ENCODE peak calls at places on chromosomes 4 and X, in six cellular contexts. W is bronchial epithelial cell, G is uterus, N is IMR-90, S is cardiac fibroblast, M is AG09309. X is an unnamed sample.

GRCh38 chr4:17027495-17027894 is 129.1 kb upstream of the LDB2 start:
- DNase-seq in W (peak; percentile 97), G (no peak), N (peak; percentile 99), S (peak; percentile 96), M (peak; percentile 92), X (peak; percentile 58)

GRCh38 chr4:137861682-137862081 is 329.4 kb upstream of the PCDH18 start:
- DNase-seq in W (peak; percentile 20), G (no peak), N (peak; percentile 29), S (peak; percentile 57), M (peak; percentile 2), X (no peak)

GRCh38 chr4:101792056-101792575 is 1.6 kb downstream of the BANK1 start:
- DNase-seq in W (no peak), G (no peak), N (no peak), S (no peak), M (no peak), X (no peak)

GRCh38 chr4:161653697-161654096 is 510.1 kb downstream of the FSTL5 start:
- DNase-seq in W (no peak), G (no peak), N (no peak), S (no peak), M (no peak), X (no peak)

GRCh38 chr4:17613761-17614415 is 553 bp upstream of the MED28 start:
- DNase-seq in W (peak; percentile 86), G (no peak), N (peak; percentile 87), S (peak; percentile 73), M (peak; percentile 38), X (peak; percentile 2)

GRCh38 chr4:6781113-6781512 is 1.4 kb upstream of the KIAA0232 start:
- DNase-seq in W (no peak), G (peak; percentile 16), N (no peak), S (no peak), M (no peak), X (no peak)

GRCh38 chr4:107348188-107348872 is 312.2 kb upstream of the DKK2 start:
- DNase-seq in W (no peak), G (no peak), N (no peak), S (no peak), M (no peak), X (no peak)

GRCh38 chrX:97556359-97556758 is 672.7 kb downstream of the RPA4 start:
- DNase-seq in W (no peak), G (no peak), N (no peak), S (no peak), M (no peak), X (no peak)

GRCh38 chr4:80266267-80266901 is at the start of gene FGF5:
- DNase-seq in W (peak; percentile 73), G (peak; percentile 29), N (peak; percentile 94), S (peak; percentile 85), M (peak; percentile 80), X (peak; percentile 80)

GRCh38 chrX:72254835-72255234 is 16.0 kb upstream of the ERCC6L start:
- DNase-seq in W (no peak), G (no peak), N (no peak), S (no peak), M (no peak), X (no peak)

GRCh38 chr4:101793397-101793796 is 2.9 kb downstream of the BANK1 start:
- DNase-seq in W (no peak), G (no peak), N (no peak), S (no peak), M (no peak), X (no peak)

GRCh38 chrX:130097507-130098201 is 12.6 kb downstream of the ELF4 start:
- DNase-seq in W (no peak), G (no peak), N (no peak), S (no peak), M (no peak), X (no peak)

GRCh38 chrX:113269203-113269602 is 428.6 kb upstream of the AMOT start:
- DNase-seq in W (no peak), G (no peak), N (no peak), S (no peak), M (no peak), X (no peak)

GRCh38 chr4:88320780-88321373 is 36.5 kb upstream of the PPM1K start:
- DNase-seq in W (no peak), G (no peak), N (no peak), S (peak; percentile 24), M (no peak), X (no peak)

GRCh38 chr4:71377561-71377960 is 38.7 kb downstream of the SLC4A4 start:
- DNase-seq in W (peak; percentile 81), G (no peak), N (peak; percentile 95), S (peak; percentile 34), M (peak; percentile 83), X (no peak)

GRCh38 chrX:22135994-22136684 is 104.0 kb downstream of the PHEX start:
- DNase-seq in W (peak; percentile 88), G (no peak), N (peak; percentile 60), S (peak; percentile 68), M (peak; percentile 17), X (no peak)

GRCh38 chrX:48632207-48632606 is 34.9 kb downstream of the WDR13 start:
- DNase-seq in W (no peak), G (no peak), N (no peak), S (no peak), M (no peak), X (no peak)

GRCh38 chrX:48626401-48627298 is 29.4 kb downstream of the WDR13 start:
- DNase-seq in W (peak; percentile 17), G (no peak), N (peak; percentile 7), S (no peak), M (no peak), X (no peak)

GRCh38 chrX:48636776-48637175 is 39.5 kb downstream of the WDR13 start:
- DNase-seq in W (no peak), G (no peak), N (no peak), S (no peak), M (no peak), X (no peak)

GRCh38 chrX:48636286-48636685 is 39.0 kb downstream of the WDR13 start:
- DNase-seq in W (no peak), G (no peak), N (no peak), S (no peak), M (no peak), X (no peak)

DNA sequence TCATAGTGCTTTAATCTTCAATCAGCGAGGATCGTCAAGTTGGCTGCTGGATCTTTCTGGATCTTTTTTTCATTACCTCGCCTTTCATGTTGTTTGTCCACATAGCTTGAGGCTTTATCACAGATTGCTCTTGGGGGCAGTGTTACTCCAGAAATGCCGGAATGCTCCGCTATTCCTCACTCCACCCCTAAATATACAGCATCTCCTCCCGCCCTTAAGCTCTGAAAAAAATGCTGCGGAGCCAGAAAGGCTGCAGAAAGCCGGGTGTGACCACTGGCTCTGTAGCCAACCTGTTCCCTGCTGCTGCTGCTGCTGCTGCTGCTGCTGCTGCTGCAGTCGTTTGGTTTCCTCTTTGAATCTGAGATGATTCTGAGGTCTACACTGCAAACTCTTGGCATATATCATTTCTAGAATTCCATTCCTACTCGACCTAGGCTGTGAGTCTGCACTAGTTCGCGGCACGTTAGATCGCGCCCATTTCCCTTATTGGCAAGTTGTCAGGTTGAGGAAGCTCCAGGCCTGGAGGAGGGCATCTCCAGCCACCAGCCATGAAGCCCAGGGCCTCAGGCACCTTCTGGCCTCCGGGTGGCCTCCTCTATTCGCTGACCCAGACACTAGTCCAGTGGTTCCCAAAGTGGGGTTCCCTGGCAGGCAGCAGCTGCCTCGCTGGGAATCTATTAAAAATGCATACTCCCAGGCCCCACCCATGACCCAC is 34.2 kb downstream of the WDR13 start:
- DNase-seq in W (peak; percentile 80), G (peak; percentile 83), N (peak; percentile 87), S (peak; percentile 94), M (peak; percentile 60), X (peak; percentile 63)
- TF ChIP-seq CTCF in W (peak; percentile 48), G (peak; percentile 52), N (peak; percentile 78), S (peak; percentile 49), M (peak; percentile 54), X (peak; percentile 59)

GRCh38 chr4:123352966-123353365 is 43.6 kb upstream of the SPRY1 start:
- DNase-seq in W (no peak), G (no peak), N (no peak), S (no peak), M (no peak), X (no peak)

GRCh38 chr4:123354701-123355100 is 41.9 kb upstream of the SPRY1 start:
- DNase-seq in W (no peak), G (no peak), N (no peak), S (no peak), M (no peak), X (no peak)

GRCh38 chr4:123359449-123360306 is 36.9 kb upstream of the SPRY1 start:
- DNase-seq in W (no peak), G (no peak), N (no peak), S (no peak), M (no peak), X (no peak)

GRCh38 chr4:123353656-123354055 is 42.9 kb upstream of the SPRY1 start:
- DNase-seq in W (no peak), G (no peak), N (peak; percentile 17), S (no peak), M (no peak), X (no peak)

DNA sequence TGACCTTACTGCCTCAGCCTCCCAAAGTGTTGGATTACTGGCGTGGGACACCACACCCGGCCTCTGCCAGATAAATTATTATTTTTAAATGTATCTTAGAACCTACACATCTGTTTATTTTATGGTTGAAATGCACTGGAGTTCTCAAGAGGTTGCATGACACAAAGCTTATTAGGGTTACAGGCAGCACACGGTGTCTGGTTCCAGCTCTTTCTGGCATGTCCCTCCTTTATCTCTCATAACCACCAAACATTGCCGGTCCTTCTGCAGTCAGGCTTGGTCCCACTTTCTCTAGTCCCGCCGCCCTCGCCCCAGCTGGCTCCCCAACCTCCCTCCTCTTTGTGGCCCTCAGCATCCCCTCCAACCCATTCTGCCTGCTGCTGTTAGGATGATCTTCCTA is 39.7 kb upstream of the SPRY1 start:
- DNase-seq in W (no peak), G (no peak), N (no peak), S (no peak), M (no peak), X (no peak)
- H3K4me3 ChIP-seq in W (no peak overlapping the region), G (no peak overlapping the region), N (no peak overlapping the region), S (no peak overlapping the region), M (no peak overlapping the region), X (no peak overlapping the region)

GRCh38 chr4:4726051-4726450 is 133.4 kb upstream of the MSX1 start:
- DNase-seq in W (no peak), G (no peak), N (no peak), S (no peak), M (no peak), X (no peak)
- TF ChIP-seq CTCF in W (peak; percentile 22), G (no peak), N (no peak), S (peak; percentile 24), M (peak; percentile 27), X (peak; percentile 51)

DNA sequence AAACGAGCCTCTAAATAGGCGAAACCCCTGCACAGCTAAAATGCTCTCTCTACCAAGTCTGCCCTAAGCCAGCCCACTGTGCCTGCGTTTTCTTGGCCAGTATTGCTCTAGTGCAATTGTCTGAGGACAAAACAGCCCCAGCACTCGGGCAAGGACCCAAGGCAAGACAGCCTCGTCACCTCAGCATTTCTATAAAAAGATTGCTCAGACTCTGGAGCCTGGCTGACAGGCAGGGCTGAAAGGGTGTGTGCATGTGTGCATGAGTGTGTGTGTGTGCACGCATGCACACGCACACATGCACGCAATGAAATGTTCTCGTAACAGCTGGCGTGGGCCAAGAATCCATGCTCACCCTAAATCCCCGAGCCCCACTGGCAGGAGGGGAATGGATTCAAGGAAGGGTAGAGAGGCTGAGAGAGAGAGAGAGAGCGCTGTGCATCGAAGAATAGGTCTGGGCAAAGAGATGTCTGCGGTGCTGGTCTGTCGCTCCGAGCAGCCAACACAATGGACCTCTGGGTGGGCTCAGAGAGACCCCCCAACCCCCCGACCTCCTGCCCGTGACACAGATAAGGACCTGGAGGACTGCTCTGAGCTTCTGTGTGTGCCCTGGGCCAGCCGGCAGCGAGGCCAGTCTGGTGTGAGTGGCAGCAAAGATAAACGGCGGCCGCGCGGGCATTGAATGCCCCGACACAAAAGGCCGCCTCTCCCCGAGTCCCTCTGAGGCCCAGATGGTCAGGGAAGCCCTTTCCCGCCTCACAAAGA is 579.1 kb downstream of the BCOR start:
- DNase-seq in W (no peak), G (no peak), N (no peak), S (peak; percentile 3), M (no peak), X (no peak)
- H3K4me3 ChIP-seq in W (no peak overlapping the region), G (no peak overlapping the region), N (no peak overlapping the region), S (no peak overlapping the region), M (no peak overlapping the region), X (peak overlapping the region; percentile 14)